ENCODE peak calls at places on chromosomes 11 and 22, in eight cellular contexts. B, Y, F, T, W, O, L and D are unnamed samples.

GRCh38 chr11:70854891-70855556 is 397.4 kb downstream of the SHANK2 start:
- DNase-seq in Y (no peak), O (peak), T (no peak), F (no peak), W (no peak), L (no peak), B (peak), D (no peak)

GRCh38 chr11:2516276-2517015 is 71.6 kb downstream of the KCNQ1 start:
- DNase-seq in W (no peak), B (no peak), Y (no peak), F (no peak), T (peak), O (no peak), L (no peak), D (no peak)

GRCh38 chr11:33045551-33046255 is 6.3 kb downstream of the TCP11L1 start:
- DNase-seq in T (no peak), F (no peak), L (peak), Y (no peak), O (no peak), B (no peak), W (no peak), D (peak)

GRCh38 chr11:1077033-1077416 is 2.4 kb downstream of the MUC2 start:
- DNase-seq in B (peak), O (no peak), T (no peak), Y (no peak), F (no peak), L (no peak), W (no peak), D (no peak)

GRCh38 chr22:28052818-28053217 is 133.8 kb upstream of the PITPNB start:
- DNase-seq in L (no peak), W (no peak), O (no peak), F (no peak), T (no peak), B (no peak), Y (no peak), D (no peak)

GRCh38 chr11:109023029-109023428 is 358.2 kb downstream of the DDX10 start:
- DNase-seq in L (no peak), T (no peak), F (no peak), B (no peak), O (no peak), W (no peak), Y (no peak), D (no peak)

GRCh38 chr11:118907051-118907748 is 18.5 kb downstream of the BCL9L start:
- DNase-seq in Y (peak), L (peak), O (peak), W (no peak), F (peak), T (peak), B (peak), D (no peak)

GRCh38 chr11:117823941-117824420 is 563 bp downstream of the FXYD2 start:
- DNase-seq in Y (no peak), B (peak), T (no peak), F (no peak), W (no peak), L (peak), O (peak), D (no peak)

GRCh38 chr22:38335077-38335476 is 17.8 kb upstream of the CSNK1E start:
- DNase-seq in W (no peak), F (no peak), Y (no peak), T (no peak), O (no peak), B (no peak), L (no peak), D (no peak)

GRCh38 chr22:29310863-29311339 is 4.5 kb downstream of the GAS2L1 start:
- DNase-seq in W (peak), Y (peak), B (peak), L (peak), O (peak), F (no peak), T (peak), D (peak)

GRCh38 chr11:126840201-126840886 is 160.2 kb downstream of the KIRREL3 start:
- DNase-seq in T (no peak), L (peak), F (no peak), O (no peak), B (no peak), W (peak), Y (no peak), D (no peak)

GRCh38 chr11:1306186-1307162 is 3.0 kb downstream of the TOLLIP start:
- DNase-seq in F (no peak), B (no peak), Y (no peak), O (no peak), T (peak), L (no peak), W (no peak), D (no peak)

GRCh38 chr22:46053563-46054090 is 76.7 kb upstream of the WNT7B start:
- DNase-seq in Y (peak), L (peak), B (peak), T (peak), W (no peak), O (no peak), F (peak), D (no peak)

GRCh38 chr11:115503886-115504278 is 333 bp downstream of the CADM1 start:
- DNase-seq in T (no peak), F (no peak), B (no peak), O (no peak), L (no peak), W (no peak), Y (no peak), D (no peak)

GRCh38 chr11:115504279-115505158 is at the start of gene CADM1:
- DNase-seq in L (peak), F (peak), O (peak), Y (peak), W (peak), T (peak), B (peak), D (peak)

GRCh38 chr11:115503083-115503885 is 931 bp downstream of the CADM1 start:
- DNase-seq in B (peak), F (peak), L (peak), T (peak), Y (peak), W (no peak), O (peak), D (no peak)

GRCh38 chr11:115506909-115507649 is 2.9 kb upstream of the CADM1 start:
- DNase-seq in W (no peak), O (no peak), L (no peak), T (no peak), B (no peak), F (no peak), Y (no peak), D (no peak)

GRCh38 chr11:115505165-115505564 is 950 bp upstream of the CADM1 start:
- DNase-seq in L (no peak), F (no peak), W (no peak), B (no peak), T (no peak), Y (peak), O (no peak), D (no peak)
- H3K4me3 ChIP-seq in L (peak), F (peak), W (peak), B (no peak), T (peak), Y (peak), O (peak), D (peak)

GRCh38 chr11:86219291-86220193 is 25.0 kb upstream of the EED start:
- DNase-seq in Y (no peak), L (no peak), W (no peak), B (no peak), T (no peak), F (peak), O (no peak), D (no peak)

GRCh38 chr11:86222081-86222480 is 22.5 kb upstream of the EED start:
- DNase-seq in L (no peak), Y (no peak), F (no peak), B (no peak), O (no peak), T (no peak), W (no peak), D (no peak)

GRCh38 chr11:86214710-86215109 is 29.8 kb upstream of the EED start:
- DNase-seq in Y (no peak), L (no peak), W (no peak), B (no peak), F (no peak), T (no peak), O (no peak), D (no peak)

GRCh38 chr11:86220654-86221053 is 23.9 kb upstream of the EED start:
- DNase-seq in B (no peak), W (no peak), L (no peak), Y (no peak), T (no peak), F (no peak), O (no peak), D (no peak)

DNA sequence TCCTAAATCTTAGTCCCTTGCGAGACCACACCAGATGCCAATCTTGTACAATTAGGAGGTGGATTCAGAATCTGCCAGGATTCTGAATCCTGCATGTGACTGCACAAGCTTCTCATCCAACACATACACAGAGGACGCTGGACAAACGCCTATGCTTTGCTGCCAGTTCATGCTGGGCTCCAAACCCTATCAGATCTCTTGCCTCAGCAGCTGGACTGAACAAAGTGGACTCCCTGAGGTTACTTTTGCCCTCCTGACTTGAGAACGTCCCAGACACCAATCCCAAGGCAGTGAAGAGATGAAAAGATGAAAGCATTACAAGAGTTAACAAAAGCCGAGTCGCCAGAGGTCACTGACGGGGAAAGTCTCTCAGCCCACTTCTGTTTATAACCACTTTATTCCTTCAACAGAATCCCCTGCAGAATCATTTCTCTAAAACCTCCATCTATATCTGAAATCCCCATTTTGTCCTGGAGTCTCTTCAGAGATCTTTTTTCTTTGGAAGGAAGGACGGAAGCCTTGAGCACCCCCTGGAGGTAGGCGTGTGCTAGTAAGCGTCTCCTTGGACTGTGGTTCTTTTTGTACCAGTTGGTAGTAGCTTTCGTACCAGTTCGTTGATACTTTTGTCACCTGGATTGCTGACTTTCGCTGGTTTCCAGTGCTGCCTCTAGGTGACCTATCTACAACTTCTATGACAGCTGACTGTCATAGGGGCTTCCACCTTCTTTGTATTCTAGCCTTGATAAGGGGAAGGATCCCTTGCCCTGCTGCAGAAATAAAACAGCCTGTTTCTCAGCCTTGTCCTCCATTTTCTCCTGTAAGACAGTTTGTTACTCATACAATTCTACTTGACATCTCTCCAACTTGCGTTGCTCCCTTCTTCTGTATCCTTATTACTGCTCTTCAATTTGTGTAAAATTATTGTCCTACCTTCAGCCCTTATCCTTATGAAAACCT is 26.1 kb upstream of the EED start:
- DNase-seq in B (peak), O (peak), W (no peak), Y (peak), F (peak), T (peak), L (peak), D (peak)
- TF ChIP-seq CTCF in B (peak), O (peak), W (peak), Y (peak), F (peak), T (no peak), L (peak), D (peak)

GRCh38 chr11:36627471-36627870 is 29.4 kb upstream of the RAG2 start:
- DNase-seq in W (no peak), F (no peak), T (no peak), Y (no peak), L (no peak), O (no peak), B (no peak), D (no peak)
- H3K4me3 ChIP-seq in W (no peak), F (no peak), T (no peak), Y (no peak), L (no peak), O (no peak), B (no peak), D (no peak)

GRCh38 chr11:11400635-11401232 is 47.7 kb upstream of the CSNK2A3 start:
- DNase-seq in T (no peak), W (no peak), B (no peak), F (peak), L (no peak), Y (no peak), O (peak), D (no peak)
- TF ChIP-seq CTCF in T (no peak), W (peak), B (no peak), F (peak), L (no peak), Y (no peak), O (peak), D (peak)

GRCh38 chr11:64447717-64448598 is 89.0 kb downstream of the RPS6KA4 start:
- DNase-seq in Y (peak), F (peak), L (peak), W (no peak), O (peak), T (peak), B (peak), D (no peak)

GRCh38 chr11:64450168-64450560 is 91.2 kb downstream of the RPS6KA4 start:
- DNase-seq in L (no peak), T (no peak), F (no peak), Y (no peak), O (no peak), W (no peak), B (no peak), D (no peak)

GRCh38 chr11:64448599-64449380 is 89.8 kb downstream of the RPS6KA4 start:
- DNase-seq in B (peak), L (peak), T (peak), W (no peak), F (peak), O (peak), Y (peak), D (no peak)

GRCh38 chr11:64451856-64452255 is 92.9 kb downstream of the RPS6KA4 start:
- DNase-seq in L (no peak), W (no peak), O (no peak), Y (no peak), T (no peak), F (no peak), B (no peak), D (no peak)

DNA sequence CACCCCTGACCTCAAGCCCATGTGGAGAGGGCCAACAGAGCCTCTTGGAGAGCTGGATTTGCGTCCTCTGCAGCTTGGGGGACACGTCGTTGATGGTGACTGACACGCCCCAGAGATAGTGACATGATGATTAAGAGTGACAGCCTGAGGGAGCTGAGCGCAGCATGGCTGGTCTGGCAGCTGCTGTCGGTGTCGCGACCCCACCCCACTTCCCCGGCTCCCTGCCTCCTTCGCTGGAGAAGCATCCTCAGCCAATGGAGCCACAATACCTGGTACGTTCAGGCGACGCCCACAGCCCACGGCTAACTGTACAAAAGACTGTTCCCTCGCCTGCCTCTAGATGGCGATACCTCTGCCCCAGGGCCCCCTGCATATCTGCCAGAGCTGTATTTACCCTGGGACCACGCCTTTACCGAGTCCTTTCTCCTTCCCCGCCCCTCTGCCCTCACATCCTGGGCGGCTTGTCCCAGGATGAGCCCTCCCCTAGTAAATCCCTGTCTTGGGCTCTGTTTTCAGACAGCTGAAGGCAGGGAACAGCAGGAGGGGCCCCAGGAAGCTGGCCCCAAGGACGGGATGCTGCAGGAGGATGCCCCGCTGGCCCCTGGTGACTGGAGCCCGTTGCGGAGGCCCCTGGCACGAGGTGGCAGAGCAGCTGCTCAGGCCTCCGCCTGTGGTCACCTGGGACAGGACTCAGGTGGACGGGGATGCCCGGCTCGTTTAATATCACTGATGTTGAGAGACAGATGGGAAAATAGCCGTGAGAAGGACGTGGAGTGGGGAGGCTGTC is 90.6 kb downstream of the RPS6KA4 start:
- DNase-seq in O (peak), B (peak), Y (peak), F (peak), W (no peak), T (peak), L (no peak), D (peak)
- H3K4me3 ChIP-seq in O (peak), B (peak), Y (peak), F (peak), W (no peak), T (peak), L (no peak), D (no peak)

GRCh38 chr11:92557848-92558247 is 333.2 kb downstream of the FAT3 start:
- DNase-seq in T (no peak), Y (no peak), L (no peak), O (no peak), W (no peak), B (no peak), F (no peak), D (no peak)
- TF ChIP-seq CTCF in T (no peak), Y (no peak), L (no peak), O (no peak), W (no peak), B (no peak), F (no peak), D (no peak)

DNA sequence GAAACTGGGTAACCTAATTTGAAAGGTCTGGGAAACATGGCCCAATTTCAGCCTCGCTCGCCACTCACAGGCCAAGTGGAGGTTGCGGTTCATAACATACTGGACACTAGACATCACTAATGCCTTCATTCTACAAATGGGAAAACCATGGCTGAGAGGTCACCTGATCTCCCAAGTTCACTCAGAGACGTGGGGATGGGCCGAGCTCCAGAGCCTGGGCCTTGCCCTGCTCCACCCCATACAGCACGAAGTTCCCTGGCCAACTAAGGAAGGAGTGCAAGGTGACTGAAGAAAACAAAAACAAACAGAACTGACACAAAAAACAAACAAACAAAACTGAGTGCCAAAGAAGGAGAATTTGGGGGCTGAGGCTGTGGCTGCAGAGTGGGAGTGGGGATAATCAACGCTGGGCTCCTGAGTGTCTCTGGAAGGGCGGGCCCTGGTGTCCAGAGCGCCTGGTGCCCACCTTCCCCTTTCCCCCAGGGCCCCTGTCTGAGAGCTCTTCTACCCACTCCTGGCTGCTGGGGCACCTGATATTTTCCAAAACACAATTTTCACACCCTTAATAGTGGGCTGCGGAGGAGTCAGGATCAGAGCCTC is 46.5 kb upstream of the ADA2 start:
- DNase-seq in O (no peak), Y (no peak), L (no peak), T (no peak), F (no peak), B (no peak), W (no peak), D (no peak)
- H3K4me3 ChIP-seq in O (no peak), Y (no peak), L (no peak), T (no peak), F (no peak), B (no peak), W (no peak), D (no peak)

GRCh38 chr11:82527185-82527584 is 206.5 kb downstream of the FAM181B start:
- DNase-seq in O (no peak), W (no peak), Y (no peak), B (no peak), F (no peak), L (no peak), T (no peak), D (no peak)

GRCh38 chr11:82521427-82521826 is 212.2 kb downstream of the FAM181B start:
- DNase-seq in O (no peak), B (no peak), Y (no peak), W (no peak), T (no peak), F (no peak), L (no peak), D (no peak)

DNA sequence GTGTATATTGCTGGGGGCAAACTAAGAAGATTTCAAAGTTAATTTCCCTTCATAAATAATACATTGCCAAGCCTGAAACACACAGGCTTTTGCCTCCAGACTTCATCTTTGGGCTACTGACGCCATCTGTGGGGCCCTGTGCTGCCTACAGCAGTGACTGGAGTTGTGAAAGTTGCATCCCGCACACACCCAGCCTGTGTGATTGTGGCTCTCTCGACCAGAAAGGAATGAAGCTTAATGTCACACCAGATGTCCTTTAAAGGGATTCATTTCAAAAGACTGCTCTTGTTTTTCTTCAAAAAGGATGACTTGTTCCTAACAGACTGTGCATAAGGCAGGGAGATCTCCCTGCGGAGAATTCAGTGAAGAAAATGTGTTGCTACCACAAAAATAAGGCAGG is 210.5 kb downstream of the FAM181B start:
- DNase-seq in L (no peak), F (no peak), B (no peak), W (no peak), Y (no peak), O (peak), T (no peak), D (no peak)
- TF ChIP-seq CTCF in L (no peak), F (no peak), B (no peak), W (no peak), Y (no peak), O (peak), T (no peak), D (no peak)

GRCh38 chr11:78432956-78433355 is 15.3 kb upstream of the GAB2 start:
- DNase-seq in Y (no peak), L (no peak), T (no peak), B (no peak), W (no peak), F (no peak), O (no peak), D (no peak)

GRCh38 chr11:78441956-78442355 is 24.3 kb upstream of the GAB2 start:
- DNase-seq in L (no peak), O (no peak), T (no peak), B (no peak), Y (no peak), F (no peak), W (no peak), D (no peak)

GRCh38 chr11:78438298-78438975 is 20.8 kb upstream of the GAB2 start:
- DNase-seq in O (no peak), T (no peak), W (no peak), F (peak), Y (no peak), B (no peak), L (no peak), D (no peak)
- H3K4me3 ChIP-seq in O (no peak), T (no peak), W (no peak), F (no peak), Y (no peak), B (no peak), L (no peak), D (no peak)